ENCODE peak calls at places on chromosomes 7 and 10, in four cellular contexts. V, R, D and O are unnamed samples. For H3K36me3, the result is how much of the 10 kb centered on the place peaks cover.

GRCh38 chr7:35725280-35725680 is 30.3 kb upstream of the HERPUD2 start:
- DNase-seq in V (no peak), R (peak), D (peak), O (no peak)

GRCh38 chr10:17196045-17196444 is 5.4 kb downstream of the TRDMT1 start:
- DNase-seq in V (no peak), R (no peak), D (no peak), O (no peak)

GRCh38 chr10:93762979-93763391 is 5.2 kb downstream of the LGI1 start:
- DNase-seq in V (peak), R (no peak), D (no peak), O (no peak)

GRCh38 chr7:136400877-136401276 is 423.7 kb upstream of the MTPN start:
- DNase-seq in V (no peak), R (peak), D (no peak), O (no peak)

GRCh38 chr7:5631752-5632151 is 149.7 kb downstream of the RNF216 start:
- DNase-seq in V (no peak), R (no peak), D (no peak), O (no peak)

GRCh38 chr7:97733276-97734206 is 1.7 kb downstream of the TAC1 start:
- DNase-seq in V (no peak), R (peak), D (no peak), O (no peak)

GRCh38 chr7:158759245-158759614 is 54.6 kb upstream of the NCAPG2 start:
- DNase-seq in V (no peak), R (no peak), D (no peak), O (no peak)

GRCh38 chr7:66539948-66540375 is 88.7 kb upstream of the KCTD7 start:
- DNase-seq in V (no peak), R (no peak), D (no peak), O (no peak)

GRCh38 chr7:148535227-148535626 is 55.3 kb upstream of the C7orf33 start:
- DNase-seq in V (no peak), R (no peak), D (peak), O (no peak)

GRCh38 chr7:137423321-137423720 is 79.8 kb upstream of the PTN start:
- DNase-seq in V (no peak), R (no peak), D (no peak), O (no peak)

GRCh38 chr7:25557379-25557916 is 329.2 kb upstream of the NPVF start:
- DNase-seq in V (no peak), R (no peak), D (no peak), O (no peak)

GRCh38 chr7:5997210-5997808 is 11.5 kb downstream of the PMS2 start:
- DNase-seq in V (peak), R (peak), D (peak), O (no peak)

GRCh38 chr7:122311719-122312118 is 7.2 kb upstream of the FEZF1 start:
- DNase-seq in V (no peak), R (peak), D (no peak), O (no peak)

GRCh38 chr7:6258440-6259182 is 13.8 kb downstream of the CYTH3 start:
- DNase-seq in V (no peak), R (no peak), D (no peak), O (no peak)

GRCh38 chr10:88318803-88319202 is 264.3 kb downstream of the RNLS start:
- DNase-seq in V (no peak), R (peak), D (no peak), O (no peak)
- TF ChIP-seq CTCF in V (no peak), R (peak), D (no peak), O (peak)

GRCh38 chr7:1641661-1642260 is 28.3 kb upstream of the ELFN1 start:
- DNase-seq in V (no peak), R (no peak), D (no peak), O (no peak)
- H3K4me3 ChIP-seq in V (no peak), R (no peak), D (no peak), O (no peak)

GRCh38 chr10:11191673-11192072 is 174.0 kb downstream of the CELF2 start:
- DNase-seq in V (no peak), R (no peak), D (no peak), O (no peak)
- H3K36me3 ChIP-seq in V (under half), R (under half), D (under half), O (under half)

DNA sequence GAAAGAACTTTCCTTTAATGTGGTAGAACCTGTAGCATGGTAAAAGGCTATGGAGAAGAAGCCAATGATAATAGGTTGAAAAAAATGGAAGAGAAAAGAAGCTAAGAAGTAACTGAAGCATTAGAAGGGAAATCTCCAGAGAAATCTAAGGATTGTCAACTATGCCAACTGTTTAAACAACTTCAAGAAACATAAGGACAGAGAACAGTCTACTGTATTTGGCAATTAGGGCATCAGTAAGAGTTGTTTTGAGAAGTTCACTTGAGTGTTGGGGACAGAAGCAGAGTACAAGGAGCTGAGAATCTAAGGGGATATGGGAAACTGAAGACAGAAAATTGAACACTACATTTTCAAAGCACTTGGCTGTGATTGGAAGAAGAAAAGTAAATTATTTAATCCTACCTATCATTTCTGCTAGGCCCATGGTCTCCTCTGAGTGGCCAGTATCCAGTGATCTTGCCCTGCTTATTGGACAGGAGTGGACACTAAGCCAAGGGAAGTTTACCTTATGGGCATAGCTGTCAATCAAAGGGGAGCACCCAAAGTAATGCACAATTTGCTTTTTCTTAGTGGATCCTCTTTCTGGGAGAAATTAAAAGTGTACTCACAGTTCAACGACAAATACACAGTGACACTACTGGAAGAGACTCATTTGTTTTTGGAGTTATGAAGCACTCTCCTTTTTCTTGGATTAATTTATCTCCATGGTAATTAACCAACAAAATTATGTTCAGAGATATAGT is 56.5 kb upstream of the CCDC71L start:
- DNase-seq in V (no peak), R (no peak), D (no peak), O (no peak)
- TF ChIP-seq CTCF in V (no peak), R (no peak), D (no peak), O (no peak)

GRCh38 chr10:71769279-71769823 is 4.0 kb downstream of the VSIR start:
- DNase-seq in V (no peak), R (peak), D (peak), O (no peak)
- H3K4me3 ChIP-seq in V (peak), R (no peak), D (peak), O (peak)

DNA sequence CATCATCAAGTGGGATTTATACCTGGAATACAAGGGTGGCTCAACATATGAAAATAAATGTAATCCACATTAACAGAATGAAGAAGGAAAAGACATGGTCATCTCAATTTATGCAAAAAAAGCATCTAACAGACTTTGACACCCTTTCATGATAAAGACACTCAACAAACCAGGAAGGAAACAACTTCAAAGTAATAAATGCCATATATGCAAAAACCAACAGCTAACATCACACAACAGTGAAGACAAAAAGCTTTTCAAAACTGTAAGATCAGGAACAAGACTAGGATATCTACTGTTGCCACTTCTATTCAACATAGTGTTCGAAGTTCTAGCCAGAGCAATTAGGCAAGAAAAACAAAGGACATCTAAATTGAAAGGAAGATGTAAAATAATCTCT is 22.9 kb downstream of the TNPO3 start:
- DNase-seq in V (no peak), R (no peak), D (no peak), O (no peak)
- H3K36me3 ChIP-seq in V (under half), R (under half), D (under half), O (under half)

GRCh38 chr10:125629758-125630376 is 53.1 kb downstream of the TEX36 start:
- DNase-seq in V (no peak), R (peak), D (no peak), O (no peak)
- TF ChIP-seq CTCF in V (peak), R (peak), D (peak), O (peak)

GRCh38 chr10:70164179-70164578 is 6.1 kb downstream of the SAR1A start:
- DNase-seq in V (no peak), R (no peak), D (no peak), O (no peak)
- H3K4me3 ChIP-seq in V (no peak), R (no peak), D (no peak), O (no peak)

GRCh38 chr7:130162196-130162595 is 43.0 kb downstream of the TMEM209 start:
- DNase-seq in V (no peak), R (no peak), D (no peak), O (no peak)
- H3K36me3 ChIP-seq in V (under half), R (under half), D (under half), O (half or more)